ENCODE peak calls at places on chromosomes 4 and X, in seven cellular contexts. U is NCI-H2171 treated with DMSO at 0.1 percent for 48 hours, T is activated T-cell treated with anti-CD3 and anti-CD28 coated beads for 1 hour, O is GM10248, L is KBM-7, K is NCI-H345, B is D341Med. Z is an unnamed sample.

GRCh38 chrX:10509397-10509796 is 111.0 kb downstream of the MID1 start:
- DNase-seq in L (no peak), U (peak; percentile 7), K (no peak), B (no peak), T (no peak), O (no peak), Z (no peak)

GRCh38 chr4:82708982-82709381 is 89.6 kb downstream of the SCD5 start:
- DNase-seq in T (no peak), K (no peak), O (no peak), B (no peak), L (no peak), U (no peak), Z (no peak)

GRCh38 chr4:176360446-176360845 is 40.7 kb downstream of the SPCS3 start:
- DNase-seq in O (no peak), U (no peak), L (no peak), K (no peak), B (no peak), T (no peak), Z (no peak)

GRCh38 chrX:46573896-46574336 is 351 bp downstream of the CHST7 start:
- DNase-seq in U (peak; percentile 61), O (peak; percentile 48), L (peak; percentile 74), B (peak; percentile 70), K (peak; percentile 65), T (peak; percentile 43), Z (peak; percentile 43)

GRCh38 chrX:30414144-30414543 is 105.0 kb upstream of the NR0B1 start:
- DNase-seq in L (no peak), U (no peak), O (no peak), T (no peak), B (no peak), K (peak; percentile 55), Z (no peak)

GRCh38 chr4:141686146-141686775 is 49.9 kb downstream of the IL15 start:
- DNase-seq in O (no peak), B (no peak), L (no peak), U (no peak), K (peak; percentile 19), T (no peak), Z (peak; percentile 82)

GRCh38 chr4:24659241-24659961 is 75.0 kb upstream of the DHX15 start:
- DNase-seq in L (no peak), U (peak; percentile 75), O (no peak), T (no peak), K (peak; percentile 85), B (no peak), Z (peak; percentile 39)

GRCh38 chr4:115866364-115866896 is 753.0 kb upstream of the NDST4 start:
- DNase-seq in U (no peak), B (no peak), T (no peak), K (no peak), L (no peak), O (no peak), Z (no peak)

GRCh38 chr4:1807258-1807777 is 14.2 kb downstream of the FGFR3 start:
- DNase-seq in O (no peak), U (no peak), K (no peak), L (no peak), B (no peak), T (no peak), Z (no peak)

GRCh38 chr4:3436048-3436797 is 5.5 kb upstream of the HGFAC start:
- DNase-seq in B (no peak), O (no peak), K (peak; percentile 9), L (no peak), U (no peak), T (no peak), Z (no peak)

GRCh38 chrX:15418041-15418706 is 34.0 kb upstream of the VEGFD start:
- DNase-seq in O (no peak), B (no peak), U (no peak), L (no peak), K (no peak), T (no peak), Z (no peak)

GRCh38 chr4:26458104-26458503 is 32.2 kb downstream of the CCKAR start:
- DNase-seq in K (no peak), O (no peak), U (no peak), T (no peak), B (no peak), L (peak; percentile 15), Z (no peak)

GRCh38 chr4:5882947-5883346 is 9.9 kb downstream of the CRMP1 start:
- DNase-seq in U (no peak), K (no peak), O (no peak), B (no peak), L (no peak), T (no peak), Z (no peak)

GRCh38 chr4:78059524-78059889 is 2.4 kb downstream of the FRAS1 start:
- DNase-seq in T (no peak), K (peak; percentile 68), L (peak; percentile 75), B (peak; percentile 80), U (peak; percentile 67), O (peak; percentile 31), Z (peak; percentile 75)

GRCh38 chr4:57370691-57371090 is 260.5 kb upstream of the IGFBP7 start:
- DNase-seq in O (no peak), T (no peak), B (no peak), K (no peak), U (no peak), L (no peak), Z (no peak)

GRCh38 chr4:122364700-122365404 is 14.0 kb upstream of the ADAD1 start:
- DNase-seq in L (no peak), O (no peak), T (no peak), K (no peak), U (no peak), B (no peak), Z (peak; percentile 3)

GRCh38 chrX:63283331-63283730 is 67.8 kb downstream of the SPIN4 start:
- DNase-seq in B (no peak), U (no peak), O (no peak), T (no peak), L (peak; percentile 83), K (no peak), Z (no peak)

GRCh38 chr4:184097240-184097619 is 120.4 kb downstream of the ENPP6 start:
- DNase-seq in K (no peak), T (no peak), L (no peak), B (no peak), O (peak; percentile 48), U (no peak), Z (no peak)

GRCh38 chrX:68421651-68422050 is 11.6 kb downstream of the OPHN1 start:
- DNase-seq in K (no peak), U (no peak), O (no peak), B (no peak), L (no peak), T (no peak), Z (no peak)

GRCh38 chr4:70954032-70954431 is 39.4 kb upstream of the DCK start:
- DNase-seq in O (no peak), T (no peak), L (no peak), B (no peak), K (no peak), U (no peak), Z (no peak)

GRCh38 chr4:40046311-40046980 is 10.2 kb upstream of the N4BP2 start:
- DNase-seq in L (no peak), U (no peak), O (peak; percentile 31), T (no peak), K (peak; percentile 11), B (no peak), Z (no peak)

GRCh38 chr4:8157496-8157895 is 1.1 kb downstream of the ABLIM2 start:
- DNase-seq in K (peak; percentile 15), B (no peak), O (no peak), T (no peak), L (no peak), U (no peak), Z (no peak)

GRCh38 chr4:175419120-175419774 is 392.8 kb downstream of the GPM6A start:
- DNase-seq in B (no peak), L (no peak), U (no peak), K (no peak), O (no peak), T (no peak), Z (no peak)

GRCh38 chr4:130074096-130074495 is 978.1 kb downstream of the C4orf33 start:
- DNase-seq in O (no peak), L (no peak), K (no peak), U (no peak), B (no peak), T (no peak), Z (no peak)

GRCh38 chrX:44305921-44306320 is 37.6 kb downstream of the EFHC2 start:
- DNase-seq in U (peak; percentile 66), B (no peak), L (no peak), T (no peak), K (peak; percentile 35), O (no peak), Z (no peak)

GRCh38 chr4:185685804-185686203 is 126.2 kb downstream of the SORBS2 start:
- DNase-seq in L (no peak), O (no peak), K (no peak), T (no peak), U (no peak), B (no peak), Z (no peak)

GRCh38 chr4:186829740-186830449 is 106.2 kb upstream of the FAT1 start:
- DNase-seq in U (no peak), T (no peak), O (no peak), L (no peak), K (no peak), B (no peak), Z (no peak)

GRCh38 chr4:184310171-184310567 is 92.5 kb upstream of the ENPP6 start:
- DNase-seq in U (no peak), K (no peak), T (peak; percentile 10), B (no peak), O (peak; percentile 57), L (peak; percentile 53), Z (no peak)

GRCh38 chrX:37873220-37873619 is 25.8 kb upstream of the DYNLT3 start:
- DNase-seq in T (no peak), L (no peak), U (no peak), O (no peak), K (no peak), B (no peak), Z (no peak)

GRCh38 chrX:14964500-14964899 is 91.3 kb downstream of the MOSPD2 start:
- DNase-seq in O (no peak), L (no peak), U (no peak), B (no peak), K (no peak), T (no peak), Z (no peak)

GRCh38 chrX:19810370-19810769 is 77.0 kb downstream of the SH3KBP1 start:
- DNase-seq in O (no peak), L (no peak), K (no peak), U (no peak), T (no peak), B (peak; percentile 19), Z (no peak)

Z was measured in DMS153.